ENCODE peak calls at places on chromosomes 3 and 15, in ten cellular contexts. Q, W, C, Y, P, N, U, F, V and R are unnamed samples.

GRCh38 chr3:17937081-17937480 is 194.7 kb upstream of the TBC1D5 start:
- DNase-seq in Q (no peak), W (no peak), C (no peak), Y (no peak), P (no peak), N (no peak), U (no peak), F (no peak), V (no peak), R (no peak)

GRCh38 chr3:113151475-113152031 is 59.8 kb upstream of the BOC start:
- DNase-seq in Q (no peak), W (peak; percentile 77), C (peak; percentile 11), Y (peak; percentile 10), P (no peak), N (peak; percentile 27), U (no peak), F (no peak), V (no peak), R (no peak)

GRCh38 chr15:76253851-76254440 is 57.3 kb downstream of the ETFA start:
- DNase-seq in Q (no peak), W (no peak), C (no peak), Y (no peak), P (peak; percentile 15), N (no peak), U (no peak), F (no peak), V (no peak), R (no peak)

GRCh38 chr15:57566840-57567239 is 24.9 kb upstream of the MYZAP start:
- DNase-seq in Q (no peak), W (no peak), C (peak; percentile 70), Y (no peak), P (no peak), N (peak; percentile 70), U (peak; percentile 67), F (no peak), V (peak; percentile 82), R (no peak)

GRCh38 chr3:122577409-122578028 is at the start of gene PARP15:
- DNase-seq in Q (peak; percentile 51), W (no peak), C (peak; percentile 13), Y (no peak), P (peak; percentile 32), N (no peak), U (peak; percentile 51), F (no peak), V (peak; percentile 28), R (no peak)

GRCh38 chr15:63392355-63393009 is 10.8 kb upstream of the CA12 start:
- DNase-seq in Q (no peak), W (no peak), C (no peak), Y (no peak), P (no peak), N (peak; percentile 51), U (no peak), F (no peak), V (no peak), R (no peak)

GRCh38 chr3:51955893-51956770 is 951 bp downstream of the GPR62 start:
- DNase-seq in Q (no peak), W (peak; percentile 69), C (peak; percentile 50), Y (no peak), P (peak; percentile 84), N (peak; percentile 76), U (no peak), F (no peak), V (peak; percentile 52), R (peak; percentile 63)

GRCh38 chr3:123201223-123201556 is 553 bp upstream of the SEC22A start:
- DNase-seq in Q (no peak), W (no peak), C (no peak), Y (no peak), P (no peak), N (no peak), U (no peak), F (no peak), V (no peak), R (no peak)

GRCh38 chr3:130997291-130997690 is 29.3 kb downstream of the ASTE1 start:
- DNase-seq in Q (no peak), W (no peak), C (no peak), Y (no peak), P (no peak), N (no peak), U (no peak), F (no peak), V (no peak), R (no peak)

GRCh38 chr3:167733961-167734497 is 663 bp downstream of the PDCD10 start:
- DNase-seq in Q (no peak), W (no peak), C (no peak), Y (no peak), P (peak; percentile 17), N (no peak), U (no peak), F (no peak), V (no peak), R (peak; percentile 20)

GRCh38 chr15:99090938-99091337 is 13.9 kb upstream of the SYNM start:
- DNase-seq in Q (no peak), W (no peak), C (no peak), Y (peak; percentile 79), P (no peak), N (no peak), U (no peak), F (peak; percentile 47), V (no peak), R (no peak)

GRCh38 chr3:147256739-147257138 is 149.6 kb downstream of the ZIC4 start:
- DNase-seq in Q (no peak), W (no peak), C (no peak), Y (no peak), P (peak; percentile 13), N (no peak), U (no peak), F (no peak), V (no peak), R (no peak)

GRCh38 chr3:47645551-47645950 is 66.9 kb upstream of the CSPG5 start:
- DNase-seq in Q (no peak), W (no peak), C (no peak), Y (no peak), P (no peak), N (no peak), U (no peak), F (no peak), V (no peak), R (peak; percentile 45)

GRCh38 chr3:66377800-66378199 is 123.0 kb downstream of the LRIG1 start:
- DNase-seq in Q (no peak), W (no peak), C (no peak), Y (no peak), P (no peak), N (no peak), U (no peak), F (no peak), V (no peak), R (no peak)

GRCh38 chr15:68843425-68844311 is 23.0 kb upstream of the ANP32A start:
- DNase-seq in Q (peak; percentile 52), W (no peak), C (no peak), Y (no peak), P (peak; percentile 80), N (peak; percentile 39), U (peak; percentile 57), F (no peak), V (peak; percentile 10), R (peak; percentile 8)

GRCh38 chr3:186123012-186123411 is 14.1 kb upstream of the ETV5 start:
- DNase-seq in Q (no peak), W (no peak), C (no peak), Y (no peak), P (no peak), N (no peak), U (no peak), F (no peak), V (no peak), R (no peak)
- H3K4me1 ChIP-seq in Q (peaks cover 5% of the 10 kb centered on the region), W (no peaks in the 10 kb centered on the region), C (no peaks in the 10 kb centered on the region), Y (no peaks in the 10 kb centered on the region), P (peaks cover 9% of the 10 kb centered on the region), N (peaks cover 59% of the 10 kb centered on the region), U (no peaks in the 10 kb centered on the region), F (no peaks in the 10 kb centered on the region), V (no peaks in the 10 kb centered on the region), R (peaks cover 14% of the 10 kb centered on the region)

GRCh38 chr3:189049458-189050231 is 122.1 kb upstream of the TPRG1 start:
- DNase-seq in Q (no peak), W (no peak), C (no peak), Y (no peak), P (no peak), N (no peak), U (no peak), F (no peak), V (no peak), R (no peak)
- TF ChIP-seq CTCF in Q (no peak), W (no peak), C (no peak), Y (no peak), P (peak; percentile 28), N (no peak), U (no peak), F (no peak), V (no peak), R (peak; percentile 39)

GRCh38 chr3:187770224-187770623 is 25.0 kb upstream of the BCL6 start:
- DNase-seq in Q (no peak), W (no peak), C (no peak), Y (no peak), P (no peak), N (no peak), U (no peak), F (no peak), V (no peak), R (no peak)

GRCh38 chr3:187773963-187774789 is 28.9 kb upstream of the BCL6 start:
- DNase-seq in Q (no peak), W (no peak), C (peak; percentile 18), Y (no peak), P (no peak), N (peak; percentile 8), U (no peak), F (no peak), V (no peak), R (no peak)

GRCh38 chr3:187775549-187775948 is 30.3 kb upstream of the BCL6 start:
- DNase-seq in Q (no peak), W (no peak), C (no peak), Y (no peak), P (no peak), N (no peak), U (no peak), F (no peak), V (no peak), R (no peak)

GRCh38 chr3:187769771-187770170 is 24.5 kb upstream of the BCL6 start:
- DNase-seq in Q (no peak), W (no peak), C (no peak), Y (no peak), P (no peak), N (no peak), U (no peak), F (no peak), V (no peak), R (no peak)

GRCh38 chr3:187773233-187773962 is 28.1 kb upstream of the BCL6 start:
- DNase-seq in Q (no peak), W (no peak), C (no peak), Y (no peak), P (peak; percentile 29), N (no peak), U (no peak), F (no peak), V (no peak), R (no peak)
- H3K4me1 ChIP-seq in Q (peaks cover 17% of the 10 kb centered on the region), W (no peaks in the 10 kb centered on the region), C (no peaks in the 10 kb centered on the region), Y (no peaks in the 10 kb centered on the region), P (peaks cover 10% of the 10 kb centered on the region), N (no peaks in the 10 kb centered on the region), U (no peaks in the 10 kb centered on the region), F (no peaks in the 10 kb centered on the region), V (peaks cover 4% of the 10 kb centered on the region), R (peaks cover 23% of the 10 kb centered on the region)

DNA sequence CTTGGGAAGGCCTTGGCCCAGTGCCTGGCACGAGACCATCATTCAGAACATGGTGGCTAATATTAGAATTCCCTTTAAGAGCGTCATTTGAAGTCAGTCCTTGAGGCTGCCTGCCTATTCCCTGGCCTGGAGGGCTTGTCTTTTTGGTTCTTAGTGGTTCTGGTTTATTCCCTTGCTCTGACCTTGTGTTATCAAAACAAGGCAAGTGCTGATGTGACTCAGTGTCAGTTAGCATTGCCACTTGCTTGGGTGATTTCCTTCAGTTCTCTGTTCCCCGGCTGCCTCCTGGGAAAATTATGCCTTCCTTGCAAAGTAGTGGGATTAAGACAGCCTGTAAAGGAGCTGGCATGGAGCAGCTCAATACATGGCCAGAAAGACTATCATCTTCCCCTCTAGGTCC is 64.6 kb downstream of the EDEM1 start:
- DNase-seq in Q (no peak), W (no peak), C (no peak), Y (no peak), P (no peak), N (no peak), U (no peak), F (no peak), V (no peak), R (no peak)
- TF ChIP-seq CTCF in Q (no peak), W (no peak), C (no peak), Y (no peak), P (no peak), N (no peak), U (no peak), F (no peak), V (no peak), R (no peak)